ENCODE peak calls at places on chromosomes 16 and 17, in seven cellular contexts. T is fibroblast of the conjunctiva; W is substantia nigra; F is NCI-H1694 treated with DMSO at 0.1 percent for 48 hours; P is CD8-positive, alpha-beta T cell; H is stimulated activated CD4-positive, alpha-beta T cell treated with anti-CD3 and anti-CD28 coated beads, Interleukin-1b, Interleukin-23, amount 100 ng/mL, for 24 hours; S is head of caudate nucleus. X is an unnamed sample.

GRCh38 chr16:74627506-74628220 is 20.7 kb upstream of the GLG1 start:
- DNase-seq in S (no peak), H (no peak), T (no peak), P (no peak), W (no peak), F (no peak), X (no peak)

GRCh38 chr17:8091033-8091687 is 3.6 kb upstream of the ALOX12B start:
- DNase-seq in H (no peak), S (no peak), P (no peak), T (no peak), F (no peak), W (no peak), X (no peak)

GRCh38 chr17:8673621-8674020 is 43.1 kb upstream of the MYH10 start:
- DNase-seq in P (no peak), T (no peak), W (no peak), F (no peak), S (no peak), H (no peak), X (no peak)

GRCh38 chr16:68031951-68032350 is 8.9 kb downstream of the DUS2 start:
- DNase-seq in H (no peak), P (no peak), W (no peak), T (no peak), F (no peak), S (peak), X (no peak)

GRCh38 chr16:20850981-20851380 is 44.7 kb downstream of the REXO5 start:
- DNase-seq in F (no peak), S (no peak), W (no peak), H (no peak), P (no peak), T (no peak), X (no peak)

GRCh38 chr17:30244853-30245385 is 9.4 kb upstream of the SLC6A4 start:
- DNase-seq in P (no peak), F (no peak), S (no peak), T (no peak), H (no peak), W (no peak), X (no peak)

GRCh38 chr17:17676752-17677151 is 4.5 kb upstream of the RAI1 start:
- DNase-seq in F (no peak), T (no peak), H (no peak), W (no peak), S (no peak), P (no peak), X (no peak)

GRCh38 chr17:265726-266125 is 84.3 kb upstream of the DOC2B start:
- DNase-seq in P (no peak), F (no peak), H (no peak), S (peak), W (no peak), T (no peak), X (no peak)

GRCh38 chr17:45135978-45136791 is 698 bp downstream of the ACBD4 start:
- DNase-seq in T (no peak), F (no peak), S (no peak), W (no peak), P (no peak), H (no peak), X (peak)

GRCh38 chr17:77464988-77465357 is 324.2 kb downstream of the SEC14L1 start:
- DNase-seq in T (no peak), H (no peak), W (no peak), P (no peak), S (no peak), F (no peak), X (no peak)

GRCh38 chr17:56868716-56869115 is 34.8 kb downstream of the DGKE start:
- DNase-seq in T (no peak), H (no peak), S (no peak), W (no peak), F (no peak), P (no peak), X (no peak)

GRCh38 chr17:69452664-69453260 is 38.3 kb downstream of the MAP2K6 start:
- DNase-seq in T (no peak), H (no peak), S (peak), F (no peak), W (no peak), P (no peak), X (no peak)

GRCh38 chr17:6830383-6830986 is 1.0 kb downstream of the TEKT1 start:
- DNase-seq in T (no peak), F (no peak), P (no peak), H (no peak), S (no peak), W (no peak), X (no peak)

GRCh38 chr17:4003501-4004421 is 39.5 kb upstream of the ATP2A3 start:
- DNase-seq in S (no peak), F (no peak), P (no peak), H (no peak), T (no peak), W (no peak), X (no peak)

GRCh38 chr16:2151188-2152091 is 3.0 kb downstream of the RAB26 start:
- DNase-seq in S (no peak), H (no peak), F (peak), P (no peak), T (no peak), W (no peak), X (no peak)

GRCh38 chr17:78707016-78707415 is 75.1 kb downstream of the CYTH1 start:
- DNase-seq in P (no peak), H (no peak), F (no peak), W (no peak), T (no peak), S (no peak), X (no peak)

GRCh38 chr17:78862073-78863023 is 21.7 kb upstream of the USP36 start:
- DNase-seq in P (no peak), W (no peak), H (no peak), T (peak), F (no peak), S (peak), X (no peak)

GRCh38 chr16:73433493-73434307 is 385.8 kb upstream of the ZFHX3 start:
- DNase-seq in T (no peak), S (no peak), P (no peak), W (no peak), F (peak), H (no peak), X (no peak)

GRCh38 chr16:48323783-48324775 is 61.1 kb downstream of the SIAH1 start:
- DNase-seq in P (no peak), T (no peak), W (no peak), F (no peak), H (no peak), S (no peak), X (no peak)

X was measured in nucleus accumbens.